ENCODE peak calls at places on chromosomes 6 and 20, in eight cellular contexts. F is EL; U is stimulated activated CD4-positive, alpha-beta T cell treated with anti-CD3 and anti-CD28 coated beads, Interleukin-4, amount 100 ng/mL, for 1 hour; Y is fibroblast of the aortic adventitia; O is posterior vena cava; T is ovary; E is tibial nerve; M is GM04504. R is an unnamed sample.

GRCh38 chr20:31923388-31924271 is 28.2 kb downstream of the PDRG1 start:
- DNase-seq in O (peak), F (no peak), Y (no peak), T (no peak), U (no peak), M (no peak), E (no peak), R (no peak)

GRCh38 chr20:10671850-10672578 is 1.8 kb downstream of the JAG1 start:
- DNase-seq in Y (peak), M (no peak), E (peak), O (peak), F (peak), T (peak), U (no peak), R (no peak)

GRCh38 chr20:46826343-46826984 is 68.2 kb upstream of the EYA2 start:
- DNase-seq in F (peak), T (no peak), M (peak), E (no peak), U (no peak), O (no peak), Y (peak), R (no peak)

GRCh38 chr20:1803216-1804128 is 91.7 kb upstream of the SIRPA start:
- DNase-seq in F (peak), T (no peak), M (no peak), U (peak), Y (peak), E (peak), O (peak), R (peak)

GRCh38 chr6:36594816-36595167 is 630 bp downstream of the SRSF3 start:
- DNase-seq in T (peak), O (no peak), M (no peak), Y (no peak), E (no peak), U (no peak), F (peak), R (no peak)

GRCh38 chr6:11854418-11855165 is 76.0 kb upstream of the ADTRP start:
- DNase-seq in U (no peak), F (peak), O (no peak), T (no peak), M (peak), Y (peak), E (no peak), R (no peak)

GRCh38 chr20:58610811-58611210 is 40.3 kb upstream of the STX16 start:
- DNase-seq in U (no peak), Y (no peak), T (no peak), M (no peak), E (no peak), O (no peak), F (no peak), R (no peak)

GRCh38 chr20:25539742-25540201 is 45.6 kb downstream of the NINL start:
- DNase-seq in T (no peak), F (no peak), Y (peak), U (no peak), M (peak), O (no peak), E (no peak), R (no peak)

GRCh38 chr6:36599791-36600209 is 5.6 kb downstream of the SRSF3 start:
- DNase-seq in U (peak), F (peak), T (peak), M (no peak), Y (peak), O (peak), E (peak), R (no peak)

GRCh38 chr6:147856687-147857086 is 348.2 kb downstream of the SAMD5 start:
- DNase-seq in Y (no peak), O (no peak), F (no peak), E (no peak), M (no peak), T (no peak), U (no peak), R (no peak)